ENCODE peak calls at places on chromosome 7, in four cellular contexts. One of them, this sample, is unnamed. For H3K9me3, H3K27me3 and H3K36me3, the result is how much of the 10 kb centered on the place peaks cover.

GRCh38 chr7:128113839-128114238 is 82.6 kb upstream of the LRRC4 start:
- DNase-seq in CD8-positive, alpha-beta T cell: no peak
- DNase-seq in HCT116: no peak
- DNase-seq in adrenal gland: no peak
- DNase-seq in this sample: peak

GRCh38 chr7:41189866-41190265 is 513.0 kb downstream of the INHBA start:
- DNase-seq in CD8-positive, alpha-beta T cell: no peak
- DNase-seq in HCT116: peak
- DNase-seq in adrenal gland: no peak
- DNase-seq in this sample: no peak

GRCh38 chr7:286278-286677 is 3.7 kb upstream of the FOXL3 start:
- DNase-seq in CD8-positive, alpha-beta T cell: no peak
- DNase-seq in HCT116: no peak
- DNase-seq in adrenal gland: no peak
- DNase-seq in this sample: no peak

GRCh38 chr7:24827589-24827988 is 70.3 kb upstream of the GSDME start:
- DNase-seq in CD8-positive, alpha-beta T cell: no peak
- DNase-seq in HCT116: no peak
- DNase-seq in adrenal gland: no peak
- DNase-seq in this sample: no peak

GRCh38 chr7:102319671-102320070 is 33.0 kb downstream of the SH2B2 start:
- DNase-seq in CD8-positive, alpha-beta T cell: no peak
- DNase-seq in HCT116: no peak
- DNase-seq in adrenal gland: no peak
- DNase-seq in this sample: no peak

GRCh38 chr7:2209146-2209960 is 23.4 kb downstream of the MAD1L1 start:
- DNase-seq in CD8-positive, alpha-beta T cell: peak
- DNase-seq in HCT116: no peak
- DNase-seq in adrenal gland: peak
- DNase-seq in this sample: no peak

GRCh38 chr7:5661941-5662340 is 119.5 kb downstream of the RNF216 start:
- DNase-seq in CD8-positive, alpha-beta T cell: no peak
- DNase-seq in HCT116: no peak
- DNase-seq in adrenal gland: no peak
- DNase-seq in this sample: no peak

GRCh38 chr7:95772771-95773581 is 622 bp downstream of the DYNC1I1 start:
- DNase-seq in CD8-positive, alpha-beta T cell: no peak
- DNase-seq in HCT116: no peak
- DNase-seq in adrenal gland: peak
- DNase-seq in this sample: no peak

GRCh38 chr7:54560183-54560582 is 18.0 kb downstream of the VSTM2A start:
- DNase-seq in CD8-positive, alpha-beta T cell: no peak
- DNase-seq in HCT116: no peak
- DNase-seq in adrenal gland: no peak
- DNase-seq in this sample: no peak
- H3K9me3 ChIP-seq in CD8-positive, alpha-beta T cell: under half
- H3K9me3 ChIP-seq in HCT116: under half
- H3K9me3 ChIP-seq in adrenal gland: under half
- H3K9me3 ChIP-seq in this sample: under half

DNA sequence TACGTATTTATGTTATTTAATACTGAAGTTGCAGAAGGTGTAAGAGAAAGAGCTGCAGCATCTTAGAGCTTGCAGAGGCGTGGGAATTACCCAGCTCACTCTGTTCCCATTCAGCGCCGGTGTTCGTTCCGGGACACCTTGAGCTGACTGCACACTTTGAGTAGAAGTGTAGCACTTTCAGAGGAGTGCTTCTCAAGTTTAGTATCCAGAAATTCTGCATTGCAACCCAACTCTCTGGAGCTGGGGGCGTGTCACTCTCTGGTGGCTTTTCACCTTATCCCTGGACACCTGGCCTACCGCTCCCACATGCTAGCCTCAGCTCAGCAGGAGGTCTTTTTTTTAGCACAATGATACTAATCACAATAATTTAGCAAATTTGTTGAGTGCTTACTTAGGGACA is 66.4 kb upstream of the SHH start:
- DNase-seq in CD8-positive, alpha-beta T cell: no peak
- DNase-seq in HCT116: no peak
- DNase-seq in adrenal gland: peak
- DNase-seq in this sample: no peak
- H3K27me3 ChIP-seq in CD8-positive, alpha-beta T cell: under half
- H3K27me3 ChIP-seq in HCT116: under half
- H3K27me3 ChIP-seq in adrenal gland: under half
- H3K27me3 ChIP-seq in this sample: under half

GRCh38 chr7:100101016-100101862 is at the start of the genes AP4M1 and MCM7:
- DNase-seq in CD8-positive, alpha-beta T cell: peak
- DNase-seq in HCT116: peak
- DNase-seq in adrenal gland: peak
- DNase-seq in this sample: peak
- H3K36me3 ChIP-seq in CD8-positive, alpha-beta T cell: under half
- H3K36me3 ChIP-seq in HCT116: under half
- H3K36me3 ChIP-seq in adrenal gland: under half
- H3K36me3 ChIP-seq in this sample: half or more

DNA sequence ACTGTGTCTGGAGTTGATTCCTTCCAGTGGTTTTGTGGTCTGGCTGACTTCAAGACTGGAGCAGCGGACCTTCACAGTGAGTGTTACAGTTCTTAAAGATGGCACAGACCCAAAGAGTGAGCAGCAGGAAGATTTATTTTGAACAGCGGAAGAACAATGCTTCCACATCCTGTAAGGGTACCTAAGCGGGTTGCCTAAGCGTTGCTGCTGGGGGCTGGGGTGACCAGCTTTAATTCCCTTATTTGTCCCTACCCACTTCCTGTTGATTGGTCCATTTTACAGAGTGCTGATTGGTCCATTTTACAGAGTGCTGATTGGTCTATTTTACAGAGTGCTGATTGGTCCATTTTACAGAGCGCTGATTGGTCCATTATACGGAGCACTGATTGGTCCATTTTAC is 13.2 kb downstream of the AKR1B15 start:
- DNase-seq in CD8-positive, alpha-beta T cell: no peak
- DNase-seq in HCT116: no peak
- DNase-seq in adrenal gland: no peak
- DNase-seq in this sample: no peak
- H3K9me3 ChIP-seq in CD8-positive, alpha-beta T cell: under half
- H3K9me3 ChIP-seq in HCT116: under half
- H3K9me3 ChIP-seq in adrenal gland: under half
- H3K9me3 ChIP-seq in this sample: under half

GRCh38 chr7:69596056-69596455 is 2.2 kb upstream of the AUTS2 start:
- DNase-seq in CD8-positive, alpha-beta T cell: no peak
- DNase-seq in HCT116: no peak
- DNase-seq in adrenal gland: no peak
- DNase-seq in this sample: no peak
- H3K27me3 ChIP-seq in CD8-positive, alpha-beta T cell: under half
- H3K27me3 ChIP-seq in HCT116: under half
- H3K27me3 ChIP-seq in adrenal gland: under half
- H3K27me3 ChIP-seq in this sample: under half

DNA sequence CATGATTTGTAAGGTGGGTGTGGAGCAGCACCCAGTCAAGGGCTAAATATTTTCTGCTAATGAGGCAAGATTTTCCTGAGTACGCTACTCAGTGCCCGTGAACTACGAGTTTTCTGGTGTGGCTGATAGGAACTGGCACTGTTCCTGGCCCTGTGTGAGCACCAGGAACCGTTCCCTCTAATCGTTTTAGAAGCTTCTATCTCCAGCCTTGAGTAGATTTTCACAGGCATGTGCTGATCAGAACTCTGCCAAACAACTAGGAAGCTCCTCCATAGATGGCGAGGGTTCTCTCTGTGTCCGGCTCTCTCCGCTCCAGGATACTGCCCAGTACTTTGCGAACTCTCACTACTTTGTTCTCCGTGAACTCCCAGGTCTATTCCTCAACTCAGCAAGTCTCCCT is 17.7 kb downstream of the TRIM4 start:
- DNase-seq in CD8-positive, alpha-beta T cell: no peak
- DNase-seq in HCT116: no peak
- DNase-seq in adrenal gland: no peak
- DNase-seq in this sample: no peak
- H3K36me3 ChIP-seq in CD8-positive, alpha-beta T cell: under half
- H3K36me3 ChIP-seq in HCT116: under half
- H3K36me3 ChIP-seq in adrenal gland: under half
- H3K36me3 ChIP-seq in this sample: under half

This sample was measured in HAP-1.